ENCODE peak calls at places on chromosome 14, in seven cellular contexts. R, C, X, E, S, N and W are unnamed samples.
A peak's percentile ranks its signal among the peaks of the same experiment; 100 is the strongest.

GRCh38 chr14:55582741-55583140 is 2.7 kb downstream of the KTN1 start:
- DNase-seq in R (no peak), C (no peak), X (no peak), E (no peak), S (no peak), N (no peak), W (no peak)

GRCh38 chr14:28769358-28769757 is 2.8 kb downstream of the FOXG1 start:
- DNase-seq in R (no peak), C (no peak), X (no peak), E (no peak), S (no peak), N (no peak), W (no peak)

GRCh38 chr14:102389261-102389660 is 26.5 kb downstream of the TECPR2 start:
- DNase-seq in R (no peak), C (no peak), X (no peak), E (no peak), S (no peak), N (no peak), W (no peak)

GRCh38 chr14:38716871-38717270 is 386.2 kb downstream of the SEC23A start:
- DNase-seq in R (no peak), C (no peak), X (no peak), E (no peak), S (no peak), N (no peak), W (no peak)

GRCh38 chr14:39232554-39233415 is 930 bp upstream of the MIA2 start:
- DNase-seq in R (no peak), C (peak; percentile 18), X (no peak), E (no peak), S (no peak), N (no peak), W (no peak)

GRCh38 chr14:56243110-56243509 is 124.9 kb downstream of the PELI2 start:
- DNase-seq in R (no peak), C (no peak), X (no peak), E (no peak), S (no peak), N (no peak), W (no peak)

GRCh38 chr14:72636871-72637270 is 257.0 kb downstream of the DPF3 start:
- DNase-seq in R (no peak), C (no peak), X (no peak), E (no peak), S (no peak), N (no peak), W (no peak)

GRCh38 chr14:68608235-68608962 is 184.5 kb downstream of the ZFP36L1 start:
- DNase-seq in R (no peak), C (no peak), X (no peak), E (no peak), S (no peak), N (no peak), W (peak; percentile 22)

GRCh38 chr14:30211326-30211725 is 283.7 kb upstream of the PRKD1 start:
- DNase-seq in R (no peak), C (no peak), X (no peak), E (no peak), S (no peak), N (no peak), W (no peak)

GRCh38 chr14:35001624-35002023 is 18.8 kb downstream of the SRP54 start:
- DNase-seq in R (no peak), C (no peak), X (no peak), E (no peak), S (no peak), N (no peak), W (no peak)

GRCh38 chr14:103533999-103534575 is 5.1 kb downstream of the TRMT61A start:
- DNase-seq in R (no peak), C (no peak), X (no peak), E (no peak), S (no peak), N (no peak), W (no peak)

GRCh38 chr14:94888108-94888507 is 118.2 kb upstream of the GSC start:
- DNase-seq in R (no peak), C (no peak), X (no peak), E (no peak), S (no peak), N (no peak), W (no peak)

GRCh38 chr14:82854131-82854530 is 1320.5 kb upstream of the SEL1L start:
- DNase-seq in R (no peak), C (no peak), X (no peak), E (no peak), S (no peak), N (no peak), W (no peak)

GRCh38 chr14:58104808-58105207 is 47.2 kb downstream of the ARMH4 start:
- DNase-seq in R (no peak), C (no peak), X (no peak), E (no peak), S (no peak), N (no peak), W (no peak)

GRCh38 chr14:86935241-86935640 is 1057.7 kb downstream of the GALC start:
- DNase-seq in R (no peak), C (no peak), X (no peak), E (no peak), S (no peak), N (no peak), W (no peak)

GRCh38 chr14:64952598-64953309 is 10.2 kb upstream of the GPX2 start:
- DNase-seq in R (no peak), C (peak; percentile 46), X (no peak), E (no peak), S (peak; percentile 65), N (no peak), W (no peak)
- TF ChIP-seq CTCF in R (no peak), C (no peak), X (no peak), E (peak; percentile 12), S (peak; percentile 56), N (no peak), W (no peak)

GRCh38 chr14:23286904-23287479 is 1.1 kb upstream of the HOMEZ start:
- DNase-seq in R (no peak), C (no peak), X (no peak), E (no peak), S (no peak), N (no peak), W (no peak)

GRCh38 chr14:23285530-23286019 is 357 bp downstream of the HOMEZ start:
- DNase-seq in R (no peak), C (no peak), X (no peak), E (no peak), S (peak; percentile 57), N (no peak), W (peak; percentile 20)

GRCh38 chr14:23281247-23281646 is 4.7 kb downstream of the HOMEZ start:
- DNase-seq in R (no peak), C (no peak), X (no peak), E (no peak), S (no peak), N (no peak), W (no peak)

GRCh38 chr14:23284654-23285529 is 1.0 kb downstream of the HOMEZ start:
- DNase-seq in R (no peak), C (no peak), X (no peak), E (no peak), S (no peak), N (no peak), W (no peak)

DNA sequence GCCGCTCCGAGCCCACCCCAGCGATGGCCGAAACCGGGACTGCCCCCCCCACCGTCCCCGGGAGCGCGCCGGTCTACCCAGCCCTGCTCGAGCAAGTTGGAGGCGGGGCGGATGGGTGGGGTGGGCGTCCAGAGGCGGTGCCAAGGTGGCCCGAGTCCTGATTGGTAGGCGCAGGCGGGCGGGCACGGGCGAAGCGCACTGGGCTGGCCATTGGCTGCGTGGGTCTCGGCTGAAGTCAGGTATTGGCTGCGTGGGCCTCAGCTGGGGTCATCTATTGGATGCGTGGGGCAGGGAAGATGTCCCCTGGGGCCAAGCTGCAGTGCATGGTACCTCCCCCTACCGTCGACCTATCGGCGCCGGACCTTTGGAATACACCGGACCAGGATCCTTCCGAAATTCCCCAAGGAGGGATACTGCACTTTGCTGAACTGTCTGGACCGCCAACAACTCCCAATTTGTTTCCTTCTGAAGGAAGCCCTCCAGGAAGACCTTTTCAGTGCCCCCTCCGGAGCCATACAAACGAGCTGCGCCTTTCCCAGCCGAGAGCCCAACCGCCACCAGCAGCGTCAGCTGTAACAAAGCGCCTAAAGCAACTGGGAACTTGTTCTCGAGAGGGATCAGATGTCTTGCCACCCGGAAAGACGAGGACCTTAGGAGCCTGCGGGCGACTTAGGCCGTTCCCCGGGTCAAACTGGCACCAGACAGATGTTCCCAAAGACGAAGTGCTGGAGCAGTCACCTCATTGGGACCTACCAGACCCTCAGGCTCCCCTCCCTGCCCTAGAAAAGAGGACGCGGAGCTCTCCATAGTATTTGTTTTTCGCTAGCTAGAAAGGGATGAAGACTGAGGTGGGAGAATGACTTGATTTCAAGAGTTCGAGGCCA is at the start of gene HOMEZ:
- DNase-seq in R (peak; percentile 92), C (peak; percentile 98), X (peak; percentile 99), E (peak; percentile 92), S (peak; percentile 99), N (peak; percentile 100), W (peak; percentile 99)
- TF ChIP-seq POLR2A in R (peak; percentile 11), C (peak; percentile 61), X (peak; percentile 62), E (peak; percentile 61), S (peak; percentile 87), N (peak; percentile 88), W (peak; percentile 74)

GRCh38 chr14:73777420-73777819 is 63.2 kb upstream of the PNMA1 start:
- DNase-seq in R (no peak), C (no peak), X (peak; percentile 11), E (no peak), S (no peak), N (no peak), W (no peak)
- H3K4me1 ChIP-seq in R (peaks cover 81% of the 10 kb centered on the region), C (peaks cover under 1% of the 10 kb centered on the region), X (peaks cover 17% of the 10 kb centered on the region), E (peaks cover under 1% of the 10 kb centered on the region), S (peaks cover 19% of the 10 kb centered on the region), N (peaks cover 70% of the 10 kb centered on the region), W (peaks cover 10% of the 10 kb centered on the region)

GRCh38 chr14:77601846-77602609 is 14.4 kb downstream of the SPTLC2 start:
- DNase-seq in R (no peak), C (no peak), X (no peak), E (no peak), S (no peak), N (no peak), W (no peak)

GRCh38 chr14:77603031-77603430 is 13.4 kb downstream of the SPTLC2 start:
- DNase-seq in R (no peak), C (no peak), X (no peak), E (no peak), S (no peak), N (no peak), W (no peak)

GRCh38 chr14:77599894-77600293 is 16.5 kb downstream of the SPTLC2 start:
- DNase-seq in R (no peak), C (no peak), X (no peak), E (no peak), S (peak; percentile 17), N (no peak), W (no peak)

GRCh38 chr14:77605392-77605978 is 11.0 kb downstream of the SPTLC2 start:
- DNase-seq in R (no peak), C (no peak), X (no peak), E (no peak), S (peak; percentile 59), N (no peak), W (no peak)

GRCh38 chr14:77603654-77604270 is 12.7 kb downstream of the SPTLC2 start:
- DNase-seq in R (no peak), C (peak; percentile 53), X (no peak), E (no peak), S (peak; percentile 58), N (no peak), W (no peak)
- TF ChIP-seq CTCF in R (peak; percentile 26), C (peak; percentile 41), X (no peak), E (peak; percentile 49), S (peak; percentile 45), N (no peak), W (peak; percentile 15)